ENCODE peak calls at places on chromosome 1, in four cellular contexts. C is IMR-90, K is heart left ventricle, Z is uterus. T is an unnamed sample.

GRCh38 chr1:178579562-178579961 is 66.7 kb downstream of the TEX35 start:
- DNase-seq in C (no peak), K (no peak), Z (no peak), T (no peak)

GRCh38 chr1:1614204-1614953 is 921 bp upstream of the MIB2 start:
- DNase-seq in C (peak; percentile 88), K (peak; percentile 61), Z (no peak), T (peak; percentile 84)

GRCh38 chr1:12548279-12549105 is 69.5 kb downstream of the DHRS3 start:
- DNase-seq in C (no peak), K (peak; percentile 52), Z (no peak), T (no peak)

GRCh38 chr1:20248954-20249612 is 41.6 kb upstream of the VWA5B1 start:
- DNase-seq in C (no peak), K (no peak), Z (no peak), T (no peak)

GRCh38 chr1:108661030-108661609 is at the start of gene HENMT1:
- DNase-seq in C (peak; percentile 35), K (peak; percentile 83), Z (peak; percentile 54), T (peak; percentile 55)

GRCh38 chr1:160428655-160429054 is 28.3 kb downstream of the VANGL2 start:
- DNase-seq in C (peak; percentile 47), K (no peak), Z (no peak), T (peak; percentile 40)

GRCh38 chr1:226135709-226136108 is 50.8 kb downstream of the ACBD3 start:
- DNase-seq in C (no peak), K (no peak), Z (no peak), T (no peak)

GRCh38 chr1:118151312-118151937 is 33.6 kb downstream of the SPAG17 start:
- DNase-seq in C (peak; percentile 67), K (no peak), Z (no peak), T (peak; percentile 53)

GRCh38 chr1:217948741-217949140 is 317.6 kb downstream of the SPATA17 start:
- DNase-seq in C (no peak), K (no peak), Z (no peak), T (no peak)

GRCh38 chr1:29264773-29265389 is 28.6 kb downstream of the PTPRU start:
- DNase-seq in C (peak; percentile 84), K (no peak), Z (no peak), T (no peak)

GRCh38 chr1:175673236-175674150 is 69.9 kb downstream of the TNR start:
- DNase-seq in C (no peak), K (no peak), Z (no peak), T (no peak)

GRCh38 chr1:91651671-91652071 is 151.0 kb downstream of the CDC7 start:
- DNase-seq in C (peak; percentile 56), K (peak; percentile 70), Z (peak; percentile 73), T (peak; percentile 79)

GRCh38 chr1:29875557-29876028 is 639.3 kb downstream of the PTPRU start:
- DNase-seq in C (no peak), K (no peak), Z (no peak), T (no peak)

GRCh38 chr1:179831852-179832699 is 45.5 kb downstream of the TOR1AIP2 start:
- DNase-seq in C (peak; percentile 23), K (no peak), Z (no peak), T (no peak)

GRCh38 chr1:53367503-53368313 is 39.8 kb upstream of the LRP8 start:
- DNase-seq in C (no peak), K (no peak), Z (no peak), T (no peak)

GRCh38 chr1:201264554-201264953 is 18.8 kb upstream of the PKP1 start:
- DNase-seq in C (no peak), K (no peak), Z (no peak), T (no peak)

GRCh38 chr1:209190591-209191241 is 392.8 kb upstream of the CAMK1G start:
- DNase-seq in C (no peak), K (no peak), Z (no peak), T (peak; percentile 68)

GRCh38 chr1:93979718-93980319 is 70.6 kb upstream of the GCLM start:
- DNase-seq in C (peak; percentile 69), K (no peak), Z (peak; percentile 62), T (peak; percentile 28)

GRCh38 chr1:52436817-52437216 is 32.4 kb downstream of the PRPF38A start:
- DNase-seq in C (no peak), K (no peak), Z (no peak), T (no peak)

GRCh38 chr1:55124470-55124869 is 85.1 kb downstream of the PCSK9 start:
- DNase-seq in C (no peak), K (no peak), Z (no peak), T (no peak)

GRCh38 chr1:166354411-166354810 is 187.6 kb upstream of the FAM78B start:
- DNase-seq in C (no peak), K (no peak), Z (no peak), T (no peak)

GRCh38 chr1:55039342-55040082 is at the start of gene PCSK9:
- DNase-seq in C (no peak), K (no peak), Z (no peak), T (no peak)

GRCh38 chr1:151704246-151704645 is 12.4 kb downstream of the CELF3 start:
- DNase-seq in C (no peak), K (no peak), Z (no peak), T (no peak)

GRCh38 chr1:151705739-151706463 is 10.7 kb downstream of the CELF3 start:
- DNase-seq in C (peak; percentile 18), K (no peak), Z (no peak), T (no peak)

GRCh38 chr1:151706464-151707415 is 9.9 kb downstream of the CELF3 start:
- DNase-seq in C (no peak), K (no peak), Z (no peak), T (no peak)

GRCh38 chr1:151703813-151704212 is 12.8 kb downstream of the CELF3 start:
- DNase-seq in C (no peak), K (no peak), Z (no peak), T (no peak)

GRCh38 chr1:151705146-151705545 is 11.5 kb downstream of the CELF3 start:
- DNase-seq in C (no peak), K (no peak), Z (no peak), T (no peak)
- TF ChIP-seq POLR2A in C (no peak), K (no peak), Z (no peak), T (no peak)

GRCh38 chr1:7253988-7254587 is 468.8 kb downstream of the CAMTA1 start:
- DNase-seq in C (no peak), K (no peak), Z (no peak), T (peak; percentile 50)
- H3K27ac ChIP-seq in C (no peak overlapping the region), K (no peak overlapping the region), Z (no peak overlapping the region), T (no peak overlapping the region)

DNA sequence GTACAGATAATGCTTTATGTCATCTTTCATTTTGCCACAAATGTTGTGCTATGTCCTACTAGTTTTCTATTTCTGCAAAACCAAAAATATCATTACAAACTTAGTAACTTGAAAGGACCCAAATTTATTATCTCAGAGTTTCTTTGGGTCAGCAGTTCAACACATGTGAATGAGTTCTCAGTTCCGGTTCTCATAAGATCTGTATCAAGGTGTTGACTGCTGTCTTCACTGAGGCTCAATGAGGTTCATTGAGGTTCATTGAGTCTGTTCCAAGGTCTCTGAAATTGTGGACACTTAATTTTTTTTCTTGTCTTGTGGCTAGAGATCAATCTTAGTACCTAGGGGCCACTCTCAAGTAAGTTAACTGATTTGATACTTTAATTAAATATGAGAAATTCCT is 525.1 kb upstream of the BRINP3 start:
- DNase-seq in C (no peak), K (no peak), Z (no peak), T (no peak)
- H3K4me3 ChIP-seq in C (no peak overlapping the region), K (no peak overlapping the region), Z (no peak overlapping the region), T (no peak overlapping the region)

GRCh38 chr1:220046052-220046930 is at the start of gene EPRS1:
- DNase-seq in C (peak; percentile 99), K (peak; percentile 97), Z (peak; percentile 92), T (peak; percentile 95)
- TF ChIP-seq POLR2A in C (peak; percentile 57), K (peak; percentile 68), Z (peak; percentile 59), T (no peak)